ENCODE peak calls at places on chromosome 15, in six cellular contexts. W is stimulated activated CD8-positive, alpha-beta memory T cell treated with anti-CD3 and anti-CD28 coated beads, Interleukin-4, amount 100 ng/mL, for 1 hour; K is NCI-H2171; T is iris pigment epithelial cell; B is HL-60; O is activated naive CD8-positive, alpha-beta T cell treated with anti-CD3 and anti-CD28 coated beads, Interleukin-2, amount 50 U/mL, for 24 hours. A is an unnamed sample.

GRCh38 chr15:88707766-88708165 is 69.0 kb downstream of the ISG20 start:
- DNase-seq in W (no peak), K (no peak), T (no peak), B (no peak), O (no peak), A (no peak)

GRCh38 chr15:35627696-35628095 is 81.7 kb upstream of the DPH6 start:
- DNase-seq in W (no peak), K (no peak), T (no peak), B (no peak), O (no peak), A (no peak)

GRCh38 chr15:90343391-90343790 is 8.7 kb upstream of the ZNF774 start:
- DNase-seq in W (no peak), K (no peak), T (no peak), B (no peak), O (no peak), A (no peak)

GRCh38 chr15:69795601-69796000 is 302.1 kb downstream of the TLE3 start:
- DNase-seq in W (no peak), K (no peak), T (no peak), B (no peak), O (no peak), A (no peak)

GRCh38 chr15:91289324-91289723 is 189.3 kb downstream of the SV2B start:
- DNase-seq in W (no peak), K (no peak), T (no peak), B (peak; percentile 87), O (no peak), A (no peak)

GRCh38 chr15:96331141-96331941 is 841 bp downstream of the NR2F2 start:
- DNase-seq in W (no peak), K (no peak), T (peak; percentile 70), B (peak; percentile 62), O (no peak), A (no peak)

GRCh38 chr15:48939686-48940085 is 24.0 kb downstream of the SHC4 start:
- DNase-seq in W (no peak), K (no peak), T (peak; percentile 98), B (no peak), O (no peak), A (no peak)

GRCh38 chr15:50182233-50183013 is 427 bp downstream of the SLC27A2 start:
- DNase-seq in W (peak; percentile 15), K (peak; percentile 48), T (peak; percentile 33), B (peak; percentile 50), O (peak; percentile 61), A (no peak)

GRCh38 chr15:25883860-25884259 is 20.7 kb upstream of the ATP10A start:
- DNase-seq in W (no peak), K (no peak), T (peak; percentile 76), B (no peak), O (no peak), A (no peak)

GRCh38 chr15:89958107-89958805 is 42.9 kb upstream of the ZNF710 start:
- DNase-seq in W (no peak), K (no peak), T (no peak), B (no peak), O (no peak), A (no peak)

GRCh38 chr15:68256675-68257450 is 20.7 kb upstream of the FEM1B start:
- DNase-seq in W (no peak), K (no peak), T (peak; percentile 89), B (peak; percentile 95), O (peak; percentile 73), A (no peak)

GRCh38 chr15:88529021-88529630 is 17.4 kb downstream of the DET1 start:
- DNase-seq in W (no peak), K (peak; percentile 20), T (peak; percentile 77), B (no peak), O (no peak), A (no peak)

GRCh38 chr15:61051570-61052031 is 177.5 kb downstream of the RORA start:
- DNase-seq in W (no peak), K (no peak), T (peak; percentile 84), B (no peak), O (no peak), A (peak; percentile 10)

GRCh38 chr15:44029940-44030568 is 165.0 kb downstream of the FRMD5 start:
- DNase-seq in W (no peak), K (no peak), T (peak; percentile 69), B (no peak), O (no peak), A (no peak)

GRCh38 chr15:62545392-62546227 is 380.5 kb upstream of the C2CD4B start:
- DNase-seq in W (no peak), K (no peak), T (no peak), B (no peak), O (no peak), A (no peak)

GRCh38 chr15:51223771-51224229 is 114.6 kb downstream of the CYP19A1 start:
- DNase-seq in W (no peak), K (no peak), T (peak; percentile 71), B (peak; percentile 65), O (no peak), A (no peak)

GRCh38 chr15:60844431-60845174 is 365.7 kb upstream of the ICE2 start:
- DNase-seq in W (peak; percentile 33), K (no peak), T (no peak), B (no peak), O (peak; percentile 46), A (no peak)

GRCh38 chr15:59251001-59251845 is 44.6 kb downstream of the LDHAL6B start:
- DNase-seq in W (no peak), K (no peak), T (no peak), B (no peak), O (no peak), A (no peak)

GRCh38 chr15:62150445-62150844 is 14.6 kb downstream of the C2CD4B start:
- DNase-seq in W (no peak), K (no peak), T (no peak), B (no peak), O (no peak), A (no peak)

GRCh38 chr15:58221591-58222241 is 83.5 kb downstream of the AQP9 start:
- DNase-seq in W (no peak), K (no peak), T (peak; percentile 24), B (peak; percentile 36), O (peak; percentile 9), A (no peak)

GRCh38 chr15:92811514-92811913 is 88.6 kb upstream of the CHD2 start:
- DNase-seq in W (no peak), K (peak; percentile 25), T (no peak), B (no peak), O (no peak), A (no peak)

GRCh38 chr15:99592135-99592845 is 26.5 kb downstream of the MEF2A start:
- DNase-seq in W (no peak), K (no peak), T (peak; percentile 73), B (no peak), O (no peak), A (no peak)

GRCh38 chr15:65275728-65276126 is 11.0 kb downstream of the PARP16 start:
- DNase-seq in W (no peak), K (no peak), T (peak; percentile 45), B (no peak), O (no peak), A (no peak)

GRCh38 chr15:51240066-51240465 is 98.3 kb downstream of the CYP19A1 start:
- DNase-seq in W (no peak), K (no peak), T (no peak), B (no peak), O (no peak), A (no peak)

GRCh38 chr15:68154923-68155559 is 50.1 kb downstream of the CALML4 start:
- DNase-seq in W (no peak), K (peak; percentile 20), T (peak; percentile 71), B (peak; percentile 36), O (peak; percentile 9), A (peak; percentile 39)

GRCh38 chr15:31312220-31312619 is 14.4 kb upstream of the KLF13 start:
- DNase-seq in W (no peak), K (no peak), T (no peak), B (no peak), O (no peak), A (no peak)

GRCh38 chr15:69253156-69253555 is 45.6 kb upstream of the PAQR5 start:
- DNase-seq in W (no peak), K (no peak), T (peak; percentile 85), B (no peak), O (no peak), A (no peak)

GRCh38 chr15:79812536-79812935 is 84.3 kb downstream of the MTHFS start:
- DNase-seq in W (no peak), K (no peak), T (no peak), B (no peak), O (no peak), A (no peak)

GRCh38 chr15:101391431-101391830 is 96.4 kb upstream of the SNRPA1 start:
- DNase-seq in W (no peak), K (no peak), T (no peak), B (no peak), O (no peak), A (no peak)

GRCh38 chr15:90035095-90035834 is 34.1 kb downstream of the ZNF710 start:
- DNase-seq in W (no peak), K (no peak), T (peak; percentile 79), B (peak; percentile 94), O (no peak), A (no peak)

GRCh38 chr15:96626936-96627577 is 296.6 kb downstream of the NR2F2 start:
- DNase-seq in W (no peak), K (no peak), T (no peak), B (no peak), O (no peak), A (no peak)